ENCODE peak calls at places on chromosomes 16 and 17, in nine cellular contexts. K is ascending aorta; L is upper lobe of right lung; T is naive thymus-derived CD4-positive, alpha-beta T cell; H is left ventricle myocardium inferior; W is H1; Q is right atrium auricular region; P is mammary epithelial cell; S is coronary artery. D is an unnamed sample.

GRCh38 chr17:60748232-60748631 is 70.6 kb downstream of the BCAS3 start:
- DNase-seq in K (no peak), L (no peak), T (no peak), H (no peak), W (no peak), Q (no peak), P (no peak), S (no peak), D (no peak)

GRCh38 chr17:14301761-14302401 is 1.0 kb downstream of the HS3ST3B1 start:
- DNase-seq in K (peak), L (peak), T (peak), H (peak), W (no peak), Q (no peak), P (peak), S (no peak), D (peak)

GRCh38 chr16:75074920-75075687 is 41.5 kb downstream of the LDHD start:
- DNase-seq in K (no peak), L (no peak), T (peak), H (no peak), W (no peak), Q (no peak), P (no peak), S (no peak), D (peak)

GRCh38 chr17:37019117-37019744 is 70.5 kb downstream of the AATF start:
- DNase-seq in K (no peak), L (no peak), T (no peak), H (no peak), W (no peak), Q (no peak), P (no peak), S (no peak), D (no peak)

GRCh38 chr17:55263565-55264272 is 1.0 kb upstream of the HLF start:
- DNase-seq in K (no peak), L (no peak), T (no peak), H (no peak), W (no peak), Q (no peak), P (no peak), S (no peak), D (no peak)

GRCh38 chr17:63838586-63839184 is 3.8 kb downstream of the SMARCD2 start:
- DNase-seq in K (peak), L (peak), T (no peak), H (peak), W (no peak), Q (peak), P (peak), S (peak), D (peak)

GRCh38 chr17:63222655-63223054 is 223.5 kb downstream of the CYB561 start:
- DNase-seq in K (no peak), L (no peak), T (no peak), H (no peak), W (no peak), Q (no peak), P (peak), S (no peak), D (no peak)

GRCh38 chr17:42937712-42938596 is 26.3 kb downstream of the AARSD1 start:
- DNase-seq in K (no peak), L (no peak), T (no peak), H (no peak), W (peak), Q (peak), P (peak), S (no peak), D (no peak)

GRCh38 chr16:14378131-14378551 is 251.9 kb downstream of the PARN start:
- DNase-seq in K (no peak), L (no peak), T (no peak), H (no peak), W (no peak), Q (no peak), P (peak), S (no peak), D (no peak)

GRCh38 chr17:17722906-17723353 is 41.7 kb downstream of the RAI1 start:
- DNase-seq in K (no peak), L (no peak), T (no peak), H (no peak), W (no peak), Q (no peak), P (no peak), S (no peak), D (no peak)

GRCh38 chr17:17724991-17725852 is 44.0 kb downstream of the RAI1 start:
- DNase-seq in K (no peak), L (no peak), T (no peak), H (no peak), W (no peak), Q (no peak), P (no peak), S (no peak), D (no peak)

GRCh38 chr17:17722081-17722905 is 41.0 kb downstream of the RAI1 start:
- DNase-seq in K (no peak), L (no peak), T (no peak), H (no peak), W (no peak), Q (no peak), P (no peak), S (no peak), D (no peak)

GRCh38 chr17:17724307-17724921 is 43.2 kb downstream of the RAI1 start:
- DNase-seq in K (no peak), L (no peak), T (no peak), H (no peak), W (no peak), Q (no peak), P (no peak), S (no peak), D (peak)

GRCh38 chr17:17723354-17724261 is 42.4 kb downstream of the RAI1 start:
- DNase-seq in K (no peak), L (no peak), T (no peak), H (no peak), W (no peak), Q (no peak), P (no peak), S (no peak), D (no peak)
- H3K27ac ChIP-seq in K (no peak), L (no peak), T (no peak), H (peak), W (no peak), Q (no peak), P (no peak), S (no peak), D (peak)

GRCh38 chr17:2939714-2940351 is 123.6 kb downstream of the OR1D5 start:
- DNase-seq in K (no peak), L (no peak), T (no peak), H (peak), W (no peak), Q (no peak), P (no peak), S (no peak), D (no peak)
- H3K27ac ChIP-seq in K (no peak), L (no peak), T (no peak), H (peak), W (no peak), Q (peak), P (no peak), S (no peak), D (no peak)

GRCh38 chr16:1673424-1674151 is 4.5 kb upstream of the JPT2 start:
- DNase-seq in K (no peak), L (no peak), T (no peak), H (no peak), W (no peak), Q (no peak), P (no peak), S (no peak), D (no peak)

GRCh38 chr16:1677339-1677738 is 740 bp upstream of the JPT2 start:
- DNase-seq in K (no peak), L (no peak), T (no peak), H (no peak), W (no peak), Q (no peak), P (no peak), S (no peak), D (no peak)

GRCh38 chr16:1676661-1677060 is 1.4 kb upstream of the JPT2 start:
- DNase-seq in K (no peak), L (no peak), T (no peak), H (no peak), W (no peak), Q (no peak), P (no peak), S (no peak), D (no peak)

GRCh38 chr16:1674306-1674705 is 3.8 kb upstream of the JPT2 start:
- DNase-seq in K (no peak), L (no peak), T (no peak), H (no peak), W (no peak), Q (no peak), P (no peak), S (no peak), D (no peak)

DNA sequence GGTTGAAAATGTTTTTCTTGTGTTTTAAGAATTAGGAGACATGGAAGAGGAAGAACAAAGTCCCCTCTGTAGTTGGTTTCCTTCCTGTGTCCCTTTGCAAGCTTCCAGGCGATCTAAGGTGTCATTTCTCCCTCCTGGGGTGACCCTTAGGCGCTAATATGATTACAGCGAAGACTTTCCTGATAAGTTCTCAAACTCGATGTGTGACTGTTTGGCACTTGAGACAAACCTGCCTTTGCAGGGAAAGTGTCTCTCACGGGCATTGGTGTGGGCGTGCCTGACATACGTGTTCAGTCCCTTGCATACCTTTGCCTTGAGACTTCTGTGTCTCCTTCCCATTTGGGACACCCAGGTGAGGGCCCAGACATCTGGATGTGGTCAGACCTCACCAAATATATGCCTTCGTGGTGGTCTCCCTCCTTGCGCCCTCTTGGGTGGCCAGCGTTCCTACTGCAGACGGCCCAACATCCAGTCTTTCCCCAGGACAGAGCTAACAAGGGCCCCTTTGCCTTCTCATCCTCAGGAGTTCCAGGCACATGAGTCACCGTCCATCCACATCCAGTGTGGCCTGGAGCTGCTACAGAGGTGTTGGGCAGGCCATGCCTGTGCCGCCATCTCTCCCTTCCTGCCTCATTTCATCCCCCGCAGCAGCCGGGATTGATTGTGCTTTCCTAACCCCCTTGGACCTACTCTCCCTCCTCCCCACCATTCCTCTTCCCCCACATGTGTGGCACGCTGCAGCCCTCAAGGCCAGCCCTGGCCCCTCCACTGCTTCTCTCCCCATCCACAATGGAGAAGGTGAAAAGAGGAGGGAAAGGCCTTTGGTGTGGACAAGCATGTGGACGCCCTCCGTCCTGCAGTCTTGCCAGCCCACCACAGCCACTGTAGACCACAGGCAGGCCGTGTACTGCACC is 3.1 kb upstream of the JPT2 start:
- DNase-seq in K (no peak), L (no peak), T (no peak), H (no peak), W (no peak), Q (no peak), P (peak), S (no peak), D (peak)
- H3K27ac ChIP-seq in K (no peak), L (no peak), T (no peak), H (no peak), W (no peak), Q (no peak), P (no peak), S (no peak), D (no peak)

DNA sequence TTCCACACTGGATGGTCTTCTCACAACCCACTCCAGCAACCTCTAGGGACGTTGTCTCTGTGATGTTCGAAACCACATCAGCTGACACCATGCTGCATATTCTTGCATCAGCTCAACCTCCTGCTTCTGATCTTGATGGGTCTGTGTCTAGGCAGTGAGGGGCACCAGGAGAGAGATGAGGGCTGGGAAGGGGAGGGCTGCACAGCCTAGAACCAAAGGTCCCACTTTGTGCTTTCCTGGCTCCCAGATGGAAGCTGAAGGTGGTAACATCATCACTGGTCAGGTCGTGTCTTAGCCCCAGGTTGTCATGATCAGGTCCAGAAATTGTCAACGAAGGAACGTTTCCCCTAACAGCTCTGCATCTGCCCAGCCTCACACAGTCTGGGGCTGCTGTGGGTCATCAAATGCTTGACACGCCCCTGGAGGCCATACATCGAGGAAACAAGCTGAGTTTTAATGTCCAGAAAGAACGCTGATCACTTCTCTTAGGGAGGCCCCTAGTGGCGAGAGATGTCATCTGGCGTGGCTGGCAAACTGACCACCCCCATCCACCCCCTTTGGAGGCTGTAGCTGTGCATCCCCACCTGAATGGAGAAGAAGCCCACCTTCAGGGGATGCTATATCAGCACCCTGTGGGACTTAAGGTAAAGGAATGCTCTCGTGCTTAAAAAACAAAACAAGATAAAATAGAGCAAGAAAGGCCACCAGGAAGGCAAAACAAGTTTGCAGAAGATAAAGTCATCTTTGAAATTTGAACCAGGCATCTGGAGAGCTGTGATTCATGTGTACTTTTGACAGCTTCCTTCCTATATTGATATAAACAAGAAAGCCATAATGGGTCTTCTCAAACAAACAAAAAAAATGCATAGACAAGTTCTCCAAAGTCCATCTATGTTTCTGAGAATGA is 58.3 kb downstream of the WIPI1 start:
- DNase-seq in K (no peak), L (peak), T (no peak), H (peak), W (no peak), Q (no peak), P (peak), S (no peak), D (peak)
- H3K27ac ChIP-seq in K (no peak), L (no peak), T (no peak), H (peak), W (no peak), Q (no peak), P (no peak), S (no peak), D (no peak)